ENCODE peak calls at places on chromosomes 1 and 21, in four cellular contexts. Z is testis; V is NCI-H82; J is stimulated activated CD4-positive, alpha-beta T cell treated with anti-CD3 and anti-CD28 coated beads, TNF-alpha, amount 100 ng/mL, for 4 hours. R is an unnamed sample.

GRCh38 chr1:213613549-213613948 is 374.2 kb upstream of the PROX1 start:
- DNase-seq in Z (no peak), V (no peak), J (no peak), R (no peak)

GRCh38 chr1:23529146-23530088 is 1.6 kb downstream of the E2F2 start:
- DNase-seq in Z (peak), V (peak), J (no peak), R (no peak)

GRCh38 chr1:240691521-240692338 is 79.8 kb upstream of the GREM2 start:
- DNase-seq in Z (peak), V (peak), J (no peak), R (peak)

GRCh38 chr1:177585492-177586220 is 384.2 kb downstream of the SEC16B start:
- DNase-seq in Z (no peak), V (no peak), J (no peak), R (no peak)

GRCh38 chr1:68442822-68443556 is 6.8 kb downstream of the RPE65 start:
- DNase-seq in Z (peak), V (peak), J (no peak), R (no peak)

GRCh38 chr1:151535326-151536271 is 4.5 kb upstream of the TUFT1 start:
- DNase-seq in Z (no peak), V (no peak), J (no peak), R (no peak)

GRCh38 chr1:95017775-95018174 is 55.0 kb downstream of the ALG14 start:
- DNase-seq in Z (no peak), V (peak), J (no peak), R (no peak)

GRCh38 chr21:36690637-36691538 is 8.0 kb upstream of the SIM2 start:
- DNase-seq in Z (no peak), V (no peak), J (no peak), R (no peak)

GRCh38 chr21:33761104-33762036 is 119.1 kb downstream of the ITSN1 start:
- DNase-seq in Z (no peak), V (peak), J (no peak), R (peak)

GRCh38 chr1:177927021-177927596 is 42.7 kb downstream of the SEC16B start:
- DNase-seq in Z (no peak), V (no peak), J (no peak), R (no peak)

GRCh38 chr1:61807606-61808005 is 65.3 kb downstream of the PATJ start:
- DNase-seq in Z (no peak), V (no peak), J (no peak), R (no peak)

GRCh38 chr1:178337091-178337726 is 159.6 kb downstream of the CLEC20A start:
- DNase-seq in Z (no peak), V (no peak), J (no peak), R (no peak)

GRCh38 chr1:214658785-214659184 is 55.8 kb downstream of the CENPF start:
- DNase-seq in Z (peak), V (peak), J (no peak), R (no peak)

GRCh38 chr21:36910581-36911307 is 55.7 kb downstream of the HLCS start:
- DNase-seq in Z (no peak), V (no peak), J (no peak), R (peak)

GRCh38 chr1:157359309-157360020 is 192.8 kb downstream of the FCRL5 start:
- DNase-seq in Z (no peak), V (no peak), J (no peak), R (no peak)

GRCh38 chr1:11929849-11930248 is 3.6 kb upstream of the KIAA2013 start:
- DNase-seq in Z (peak), V (no peak), J (no peak), R (no peak)

GRCh38 chr1:10122926-10123325 is 87.4 kb upstream of the KIF1B start:
- DNase-seq in Z (no peak), V (no peak), J (no peak), R (no peak)

GRCh38 chr1:243490147-243490546 is 234.3 kb downstream of the SDCCAG8 start:
- DNase-seq in Z (no peak), V (no peak), J (no peak), R (no peak)

GRCh38 chr1:228281631-228282328 is 73.9 kb downstream of the OBSCN start:
- DNase-seq in Z (no peak), V (no peak), J (no peak), R (no peak)

GRCh38 chr1:241336335-241336734 is 20.7 kb downstream of the RGS7 start:
- DNase-seq in Z (no peak), V (no peak), J (no peak), R (no peak)

GRCh38 chr1:97348599-97349265 is 572.1 kb downstream of the DPYD start:
- DNase-seq in Z (no peak), V (peak), J (no peak), R (no peak)

GRCh38 chr1:31040038-31040437 is 25.5 kb downstream of the PUM1 start:
- DNase-seq in Z (no peak), V (no peak), J (no peak), R (no peak)

GRCh38 chr1:162908780-162909179 is 47.8 kb upstream of the CCDC190 start:
- DNase-seq in Z (no peak), V (no peak), J (no peak), R (no peak)

GRCh38 chr1:215111916-215112315 is 29.4 kb downstream of the KCNK2 start:
- DNase-seq in Z (no peak), V (peak), J (no peak), R (no peak)

GRCh38 chr1:100438789-100439188 is 86.5 kb downstream of the CDC14A start:
- DNase-seq in Z (no peak), V (no peak), J (no peak), R (no peak)

GRCh38 chr1:192904438-192904895 is 95.6 kb downstream of the RGS2 start:
- DNase-seq in Z (no peak), V (no peak), J (no peak), R (no peak)

GRCh38 chr1:71046891-71047634 is 553 bp downstream of the PTGER3 start:
- DNase-seq in Z (no peak), V (peak), J (no peak), R (no peak)

GRCh38 chr1:175192630-175193338 is at the start of gene KIAA0040:
- DNase-seq in Z (peak), V (peak), J (no peak), R (no peak)

GRCh38 chr1:147837129-147837776 is 65.3 kb upstream of the GJA8 start:
- DNase-seq in Z (no peak), V (no peak), J (no peak), R (no peak)

GRCh38 chr1:230375795-230376194 is 50.3 kb downstream of the PGBD5 start:
- DNase-seq in Z (peak), V (peak), J (no peak), R (peak)

GRCh38 chr1:172138636-172139035 is 281.8 kb upstream of the C1orf105 start:
- DNase-seq in Z (peak), V (no peak), J (no peak), R (no peak)

GRCh38 chr1:15714438-15715136 is 21.5 kb upstream of the SLC25A34 start:
- DNase-seq in Z (peak), V (peak), J (no peak), R (peak)

R was measured in putamen.